ENCODE peak calls at places on chromosomes 4 and X, in five cellular contexts. T is upper lobe of left lung, S is neural progenitor cell, P is GM23338, C is transverse colon. L is an unnamed sample. For H3K4me1, the result is how much of the 10 kb centered on the place peaks cover.

GRCh38 chr4:41885456-41885855 is 49.8 kb upstream of the TMEM33 start:
- DNase-seq in T (no peak), S (no peak), P (no peak), C (no peak), L (no peak)

GRCh38 chr4:5211274-5211852 is 160.1 kb downstream of the STK32B start:
- DNase-seq in T (no peak), S (no peak), P (no peak), C (no peak), L (no peak)

GRCh38 chrX:123219916-123220315 is 35.8 kb downstream of the GRIA3 start:
- DNase-seq in T (no peak), S (peak), P (peak), C (no peak), L (no peak)

GRCh38 chr4:513327-513726 is 14.3 kb downstream of the PIGG start:
- DNase-seq in T (no peak), S (no peak), P (no peak), C (no peak), L (no peak)

GRCh38 chr4:4981827-4982226 is 37.4 kb downstream of the CYTL1 start:
- DNase-seq in T (no peak), S (peak), P (no peak), C (no peak), L (no peak)

GRCh38 chr4:5616331-5616950 is 91.9 kb downstream of the EVC2 start:
- DNase-seq in T (no peak), S (no peak), P (no peak), C (no peak), L (no peak)

GRCh38 chrX:25442501-25442900 is 426.7 kb upstream of the ARX start:
- DNase-seq in T (no peak), S (peak), P (peak), C (no peak), L (no peak)

GRCh38 chrX:103585421-103586313 is at the start of gene TCEAL4:
- DNase-seq in T (peak), S (peak), P (peak), C (peak), L (no peak)

GRCh38 chr4:53501561-53501960 is 89.7 kb downstream of the LNX1 start:
- DNase-seq in T (no peak), S (no peak), P (no peak), C (no peak), L (no peak)

GRCh38 chr4:113457886-113458285 is 303.7 kb downstream of the CAMK2D start:
- DNase-seq in T (no peak), S (no peak), P (no peak), C (no peak), L (no peak)

GRCh38 chr4:81635747-81636146 is 164.0 kb upstream of the RASGEF1B start:
- DNase-seq in T (peak), S (no peak), P (no peak), C (peak), L (no peak)

GRCh38 chr4:140126261-140126660 is 27.7 kb downstream of the MAML3 start:
- DNase-seq in T (no peak), S (no peak), P (peak), C (no peak), L (no peak)

GRCh38 chrX:39616098-39616729 is 481.5 kb downstream of the BCOR start:
- DNase-seq in T (no peak), S (no peak), P (no peak), C (no peak), L (no peak)

GRCh38 chr4:86223472-86223871 is 136.4 kb downstream of the MAPK10 start:
- DNase-seq in T (no peak), S (peak), P (peak), C (no peak), L (no peak)

GRCh38 chrX:154488336-154489075 is 1.9 kb downstream of the SLC10A3 start:
- DNase-seq in T (no peak), S (no peak), P (no peak), C (no peak), L (no peak)

GRCh38 chr4:7638984-7639789 is 204.5 kb upstream of the PSAPL1 start:
- DNase-seq in T (peak), S (no peak), P (no peak), C (no peak), L (no peak)

GRCh38 chr4:75948822-75949444 is 8.1 kb upstream of the NAAA start:
- DNase-seq in T (no peak), S (no peak), P (no peak), C (no peak), L (no peak)

GRCh38 chr4:139020384-139020783 is 4.8 kb downstream of the NOCT start:
- DNase-seq in T (no peak), S (peak), P (peak), C (no peak), L (no peak)

GRCh38 chr4:139018971-139019758 is 3.6 kb downstream of the NOCT start:
- DNase-seq in T (no peak), S (no peak), P (no peak), C (no peak), L (no peak)

GRCh38 chr4:139017861-139018260 is 2.3 kb downstream of the NOCT start:
- DNase-seq in T (no peak), S (no peak), P (no peak), C (no peak), L (no peak)

GRCh38 chr4:139015948-139016451 is 419 bp downstream of the NOCT start:
- DNase-seq in T (peak), S (no peak), P (peak), C (peak), L (peak)

GRCh38 chr4:139018501-139018900 is 2.9 kb downstream of the NOCT start:
- DNase-seq in T (no peak), S (no peak), P (no peak), C (no peak), L (no peak)
- H3K4me3 ChIP-seq in T (no peak), S (no peak), P (peak), C (no peak), L (no peak)

DNA sequence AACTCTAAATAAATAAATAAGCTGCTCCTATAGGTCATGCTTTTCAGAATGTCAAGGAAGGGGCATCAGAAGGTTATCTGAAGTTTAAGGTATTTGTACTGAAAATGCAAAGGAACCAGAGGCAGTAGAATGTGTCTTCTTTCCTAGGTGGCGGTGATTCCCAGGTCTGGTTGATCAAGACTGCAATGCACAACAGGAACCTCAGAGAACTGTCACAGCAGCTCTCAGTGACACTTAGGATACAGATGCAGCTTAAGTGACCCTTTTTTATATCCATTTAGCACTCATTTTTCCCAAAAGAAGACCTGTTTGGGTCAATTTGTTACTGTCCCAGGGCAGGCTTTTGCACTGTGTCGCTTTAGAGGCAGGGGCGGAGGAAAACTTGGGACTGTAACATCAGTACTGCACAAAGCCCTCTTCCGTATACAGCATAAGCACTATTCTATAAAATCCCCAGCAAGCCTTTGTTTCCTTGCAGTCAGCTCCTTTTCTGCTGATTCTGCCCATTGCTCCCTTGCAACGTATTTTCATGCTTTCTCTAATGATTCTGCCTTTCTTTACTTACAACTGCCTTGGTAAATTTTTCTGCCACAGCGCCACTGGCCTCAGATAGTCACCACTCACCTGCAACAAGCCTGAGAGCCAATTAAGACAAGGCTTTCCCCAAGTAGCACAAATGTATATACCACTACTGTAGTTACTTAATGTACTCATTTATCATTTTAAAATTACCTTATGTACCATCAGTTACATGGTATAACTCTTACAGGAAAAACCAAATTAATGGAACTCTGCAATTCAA is 1.5 kb upstream of the MND1 start:
- DNase-seq in T (no peak), S (no peak), P (no peak), C (no peak), L (no peak)
- H3K4me1 ChIP-seq in T (under half), S (under half), P (under half), C (under half), L (under half)

DNA sequence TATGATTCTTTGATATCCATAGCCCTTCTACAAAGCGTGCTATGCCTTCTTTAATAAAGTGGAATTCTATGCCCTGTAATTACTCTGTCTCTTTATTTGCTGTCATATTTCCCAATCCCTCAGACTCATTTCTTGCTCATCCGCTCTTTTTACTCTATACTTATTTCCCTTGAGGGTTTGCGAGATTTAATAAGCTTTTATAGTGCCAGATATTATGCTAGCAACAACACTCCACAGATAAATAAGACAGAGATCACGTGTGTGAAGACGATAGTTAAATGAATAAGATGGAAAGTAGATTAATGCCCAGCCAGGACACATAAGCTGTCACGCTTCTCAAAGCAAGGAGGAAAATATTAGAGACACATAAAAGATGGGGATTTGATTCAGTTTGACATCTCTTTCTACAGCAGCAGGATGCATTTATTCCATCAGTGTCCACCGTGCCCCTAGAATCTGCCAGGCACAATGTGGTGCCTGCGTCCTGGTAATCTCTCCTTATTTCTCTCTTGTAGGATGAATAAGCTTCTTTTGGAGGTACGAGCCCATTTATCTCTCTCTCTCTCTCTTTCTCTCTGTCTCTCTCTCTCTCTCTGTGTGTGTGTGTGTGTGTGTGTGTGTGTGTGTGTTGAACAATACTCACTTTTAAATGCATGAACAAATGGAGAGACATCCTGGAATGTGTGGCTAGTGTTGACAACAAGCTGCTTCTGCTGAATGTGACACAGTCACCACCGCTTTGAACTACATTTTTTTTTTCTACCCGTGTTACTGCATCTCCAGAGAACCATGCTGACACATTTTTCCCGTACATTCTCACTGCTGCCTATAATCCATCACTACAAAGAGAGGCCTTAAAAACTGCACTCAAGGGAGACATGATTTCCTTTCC is 48.2 kb downstream of the TMEM156 start:
- DNase-seq in T (no peak), S (peak), P (no peak), C (no peak), L (no peak)
- TF ChIP-seq CTCF in T (no peak), S (no peak), P (no peak), C (no peak), L (no peak)

GRCh38 chr4:144650311-144650820 is 4.4 kb downstream of the HHIP start:
- DNase-seq in T (no peak), S (no peak), P (peak), C (no peak), L (no peak)
- H3K4me3 ChIP-seq in T (peak), S (no peak), P (peak), C (no peak), L (no peak)

GRCh38 chr4:124037236-124037635 is 640.6 kb downstream of the SPRY1 start:
- DNase-seq in T (no peak), S (no peak), P (no peak), C (no peak), L (no peak)
- H3K4me1 ChIP-seq in T (under half), S (under half), P (under half), C (under half), L (under half)

GRCh38 chrX:8433296-8434094 is 31.1 kb upstream of the VCX3B start:
- DNase-seq in T (no peak), S (no peak), P (no peak), C (no peak), L (no peak)
- TF ChIP-seq CTCF in T (no peak), S (no peak), P (no peak), C (no peak), L (no peak)

DNA sequence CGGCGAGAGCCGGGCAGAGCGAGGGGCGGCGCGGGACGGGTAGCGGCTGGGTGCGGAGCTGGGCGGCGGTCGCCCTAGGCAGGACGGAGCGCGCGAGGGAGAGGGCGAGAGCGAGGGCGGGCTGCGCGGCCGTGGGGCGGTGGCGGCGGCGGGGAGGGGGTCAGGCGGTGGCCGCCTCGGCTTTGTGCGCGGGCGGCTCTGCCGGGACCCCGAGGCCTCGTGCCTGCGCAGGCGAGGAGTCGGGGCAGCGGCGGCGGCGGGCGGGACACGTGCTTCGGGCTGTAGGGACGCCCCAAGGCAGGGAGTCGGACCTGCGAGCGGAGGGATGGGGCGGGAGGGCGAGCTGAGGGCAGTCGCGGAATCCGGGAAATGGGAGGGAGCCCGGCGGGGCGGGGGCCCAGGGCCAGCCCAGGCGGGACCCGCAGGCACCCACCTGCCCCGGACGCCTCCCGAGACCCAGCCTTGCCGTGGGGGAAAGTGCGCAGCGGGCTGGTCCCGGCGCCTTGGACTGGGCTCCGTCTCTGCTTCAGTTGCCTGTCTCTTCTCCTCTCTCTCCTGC is 465 bp downstream of the BMPR1B start:
- DNase-seq in T (no peak), S (peak), P (peak), C (peak), L (no peak)
- H3K4me3 ChIP-seq in T (peak), S (peak), P (peak), C (peak), L (no peak)

GRCh38 chr4:70008771-70009170 is 13.0 kb downstream of the STATH start:
- DNase-seq in T (no peak), S (peak), P (peak), C (no peak), L (no peak)
- H3K4me1 ChIP-seq in T (under half), S (under half), P (under half), C (under half), L (under half)

GRCh38 chr4:64584981-64585557 is 175.8 kb upstream of the TECRL start:
- DNase-seq in T (no peak), S (peak), P (peak), C (no peak), L (no peak)
- TF ChIP-seq CTCF in T (no peak), S (peak), P (peak), C (peak), L (peak)

L was measured in CD8-positive, alpha-beta T cell.